ENCODE peak calls at places on chromosomes 16 and 17, in seven cellular contexts. One of them, this sample, is unnamed.

GRCh38 chr16:84277244-84277823 is 17.3 kb upstream of the WFDC1 start:
- DNase-seq in breast epithelium: no peak
- DNase-seq in central memory CD8-positive, alpha-beta T cell: peak; percentile 53
- DNase-seq in dermis blood vessel endothelial cell: peak; percentile 73
- DNase-seq in type B pancreatic cell: peak; percentile 81
- DNase-seq in cardiac muscle cell: peak; percentile 66
- DNase-seq in EL: peak; percentile 47
- DNase-seq in this sample: no peak

GRCh38 chr17:9837551-9838471 is 12.1 kb downstream of the GLP2R start:
- DNase-seq in type B pancreatic cell: no peak
- DNase-seq in cardiac muscle cell: peak; percentile 97
- DNase-seq in EL: peak; percentile 93
- DNase-seq in dermis blood vessel endothelial cell: no peak
- DNase-seq in central memory CD8-positive, alpha-beta T cell: no peak
- DNase-seq in breast epithelium: no peak
- DNase-seq in this sample: no peak

GRCh38 chr16:67443299-67443698 is 12.4 kb downstream of the HSD11B2 start:
- DNase-seq in breast epithelium: no peak
- DNase-seq in dermis blood vessel endothelial cell: no peak
- DNase-seq in cardiac muscle cell: no peak
- DNase-seq in EL: no peak
- DNase-seq in central memory CD8-positive, alpha-beta T cell: no peak
- DNase-seq in type B pancreatic cell: no peak
- DNase-seq in this sample: no peak

GRCh38 chr16:81889896-81890634 is 111.0 kb downstream of the PLCG2 start:
- DNase-seq in dermis blood vessel endothelial cell: peak; percentile 90
- DNase-seq in EL: peak; percentile 62
- DNase-seq in breast epithelium: no peak
- DNase-seq in cardiac muscle cell: peak; percentile 75
- DNase-seq in type B pancreatic cell: no peak
- DNase-seq in central memory CD8-positive, alpha-beta T cell: peak; percentile 19
- DNase-seq in this sample: no peak

GRCh38 chr17:18142417-18142816 is 33.9 kb downstream of the MYO15A start:
- DNase-seq in dermis blood vessel endothelial cell: no peak
- DNase-seq in EL: no peak
- DNase-seq in central memory CD8-positive, alpha-beta T cell: no peak
- DNase-seq in breast epithelium: no peak
- DNase-seq in cardiac muscle cell: no peak
- DNase-seq in type B pancreatic cell: no peak
- DNase-seq in this sample: no peak

GRCh38 chr17:81044764-81045589 is 10.0 kb downstream of the BAIAP2 start:
- DNase-seq in central memory CD8-positive, alpha-beta T cell: no peak
- DNase-seq in cardiac muscle cell: peak; percentile 77
- DNase-seq in EL: peak; percentile 59
- DNase-seq in breast epithelium: peak; percentile 93
- DNase-seq in type B pancreatic cell: no peak
- DNase-seq in dermis blood vessel endothelial cell: peak; percentile 96
- DNase-seq in this sample: peak; percentile 90

GRCh38 chr17:64004218-64004770 is 6.1 kb downstream of the PRR29 start:
- DNase-seq in cardiac muscle cell: no peak
- DNase-seq in breast epithelium: no peak
- DNase-seq in EL: no peak
- DNase-seq in central memory CD8-positive, alpha-beta T cell: no peak
- DNase-seq in type B pancreatic cell: peak; percentile 24
- DNase-seq in dermis blood vessel endothelial cell: no peak
- DNase-seq in this sample: no peak

GRCh38 chr16:5944971-5945370 is 847.4 kb upstream of the EEF2KMT start:
- DNase-seq in dermis blood vessel endothelial cell: no peak
- DNase-seq in central memory CD8-positive, alpha-beta T cell: no peak
- DNase-seq in EL: no peak
- DNase-seq in type B pancreatic cell: no peak
- DNase-seq in breast epithelium: no peak
- DNase-seq in cardiac muscle cell: no peak
- DNase-seq in this sample: no peak

GRCh38 chr17:70987867-70988340 is 818.6 kb downstream of the KCNJ2 start:
- DNase-seq in central memory CD8-positive, alpha-beta T cell: no peak
- DNase-seq in type B pancreatic cell: no peak
- DNase-seq in breast epithelium: no peak
- DNase-seq in dermis blood vessel endothelial cell: no peak
- DNase-seq in EL: no peak
- DNase-seq in cardiac muscle cell: peak; percentile 1
- DNase-seq in this sample: no peak

GRCh38 chr17:50022463-50023130 is 27.6 kb upstream of the DLX3 start:
- DNase-seq in dermis blood vessel endothelial cell: no peak
- DNase-seq in cardiac muscle cell: no peak
- DNase-seq in type B pancreatic cell: peak; percentile 22
- DNase-seq in EL: no peak
- DNase-seq in central memory CD8-positive, alpha-beta T cell: no peak
- DNase-seq in breast epithelium: no peak
- DNase-seq in this sample: peak; percentile 65

GRCh38 chr17:32944248-32945020 is 16.5 kb downstream of the TMEM98 start:
- DNase-seq in EL: no peak
- DNase-seq in dermis blood vessel endothelial cell: no peak
- DNase-seq in cardiac muscle cell: no peak
- DNase-seq in breast epithelium: no peak
- DNase-seq in type B pancreatic cell: no peak
- DNase-seq in central memory CD8-positive, alpha-beta T cell: no peak
- DNase-seq in this sample: no peak

GRCh38 chr17:47188266-47188665 is 829 bp downstream of the CDC27 start:
- DNase-seq in breast epithelium: no peak
- DNase-seq in EL: peak; percentile 54
- DNase-seq in central memory CD8-positive, alpha-beta T cell: no peak
- DNase-seq in cardiac muscle cell: peak; percentile 57
- DNase-seq in dermis blood vessel endothelial cell: peak; percentile 64
- DNase-seq in type B pancreatic cell: no peak
- DNase-seq in this sample: no peak

GRCh38 chr17:67435122-67435521 is 58.0 kb downstream of the PITPNC1 start:
- DNase-seq in breast epithelium: no peak
- DNase-seq in dermis blood vessel endothelial cell: no peak
- DNase-seq in cardiac muscle cell: peak; percentile 60
- DNase-seq in central memory CD8-positive, alpha-beta T cell: peak; percentile 39
- DNase-seq in EL: no peak
- DNase-seq in type B pancreatic cell: no peak
- DNase-seq in this sample: no peak